ENCODE peak calls at places on chromosome 14, in five cellular contexts. Z, M, U, R and P are unnamed samples.

GRCh38 chr14:101358320-101358569 is 203.1 kb upstream of the DIO3 start:
- DNase-seq in Z (no peak), M (no peak), U (no peak), R (peak), P (no peak)

GRCh38 chr14:92900660-92901059 is 22.3 kb upstream of the CHGA start:
- DNase-seq in Z (no peak), M (no peak), U (no peak), R (no peak), P (no peak)

GRCh38 chr14:64118892-64119291 is 175.3 kb downstream of the ESR2 start:
- DNase-seq in Z (no peak), M (no peak), U (no peak), R (no peak), P (no peak)

GRCh38 chr14:28759056-28759657 is 7.4 kb upstream of the FOXG1 start:
- DNase-seq in Z (no peak), M (peak), U (no peak), R (no peak), P (no peak)

GRCh38 chr14:76958975-76959710 is 69.4 kb downstream of the IRF2BPL start:
- DNase-seq in Z (no peak), M (no peak), U (no peak), R (peak), P (no peak)

GRCh38 chr14:100648474-100649172 is 61.4 kb upstream of the BEGAIN start:
- DNase-seq in Z (no peak), M (no peak), U (peak), R (no peak), P (no peak)

GRCh38 chr14:90235179-90235976 is 21.0 kb upstream of the PSMC1 start:
- DNase-seq in Z (peak), M (peak), U (peak), R (no peak), P (peak)

GRCh38 chr14:35261774-35262173 is 30.4 kb upstream of the PSMA6 start:
- DNase-seq in Z (no peak), M (no peak), U (no peak), R (no peak), P (no peak)

GRCh38 chr14:87960013-87960787 is 32.8 kb downstream of the GALC start:
- DNase-seq in Z (no peak), M (no peak), U (no peak), R (no peak), P (no peak)

GRCh38 chr14:70888681-70889175 is 18.5 kb upstream of the PCNX1 start:
- DNase-seq in Z (no peak), M (no peak), U (no peak), R (no peak), P (no peak)

GRCh38 chr14:88502740-88503139 is 52.1 kb downstream of the PTPN21 start:
- DNase-seq in Z (no peak), M (no peak), U (no peak), R (no peak), P (no peak)

GRCh38 chr14:93716410-93717221 is 71.7 kb downstream of the PRIMA1 start:
- DNase-seq in Z (no peak), M (peak), U (no peak), R (no peak), P (peak)

GRCh38 chr14:20601522-20601921 is 10.3 kb upstream of the RNASE12 start:
- DNase-seq in Z (no peak), M (no peak), U (no peak), R (no peak), P (no peak)

GRCh38 chr14:54503476-54503875 is 6.2 kb upstream of the CGRRF1 start:
- DNase-seq in Z (no peak), M (no peak), U (no peak), R (no peak), P (no peak)

GRCh38 chr14:34649344-34649743 is 19.4 kb upstream of the SNX6 start:
- DNase-seq in Z (no peak), M (no peak), U (no peak), R (no peak), P (no peak)

GRCh38 chr14:24052656-24053547 is 1.1 kb downstream of the CARMIL3 start:
- DNase-seq in Z (no peak), M (no peak), U (no peak), R (no peak), P (no peak)

GRCh38 chr14:29310757-29311156 is 544.2 kb downstream of the FOXG1 start:
- DNase-seq in Z (no peak), M (no peak), U (no peak), R (no peak), P (no peak)

GRCh38 chr14:24958271-24958670 is 91.7 kb downstream of the STXBP6 start:
- DNase-seq in Z (no peak), M (no peak), U (no peak), R (no peak), P (no peak)

GRCh38 chr14:57871487-57872080 is 5.7 kb upstream of the SLC35F4 start:
- DNase-seq in Z (peak), M (no peak), U (no peak), R (no peak), P (no peak)
- TF ChIP-seq CTCF in Z (peak), M (peak), U (no peak), R (no peak), P (no peak)

GRCh38 chr14:68792022-68792829 is 641 bp downstream of the ZFP36L1 start:
- DNase-seq in Z (no peak), M (peak), U (peak), R (peak), P (peak)
- TF ChIP-seq POLR2A in Z (no peak), M (no peak), U (no peak), R (no peak), P (no peak)

DNA sequence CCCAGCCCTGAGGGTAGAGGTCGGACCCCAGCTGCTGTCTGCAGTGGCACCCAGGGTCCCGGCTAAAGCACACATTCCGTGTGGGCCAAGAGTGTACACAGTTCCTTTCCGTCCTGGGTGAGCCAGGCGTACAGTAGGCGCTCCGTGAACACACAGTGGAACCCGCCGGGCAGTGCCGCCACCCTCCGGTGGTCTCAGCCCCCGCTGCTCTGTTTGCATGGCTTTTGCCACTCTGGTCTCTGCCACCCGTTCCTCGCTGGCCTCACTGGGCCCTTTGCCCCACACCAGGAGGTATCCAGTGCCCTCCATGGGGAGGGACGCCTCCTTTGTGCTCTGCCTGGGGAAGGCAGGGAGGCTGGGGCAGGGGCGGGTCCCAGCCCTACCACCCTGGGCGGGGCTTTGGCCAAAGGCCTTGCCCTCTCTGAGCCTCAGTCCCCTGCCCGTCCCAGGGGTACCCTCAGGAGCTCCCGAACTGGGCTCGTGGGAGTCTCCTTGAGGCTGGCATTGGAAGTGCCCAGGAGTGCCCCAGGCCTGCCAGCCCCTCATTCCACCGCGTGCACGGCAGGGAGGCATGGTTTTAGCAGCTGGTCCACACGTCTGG is 13.0 kb downstream of the TRMT61A start:
- DNase-seq in Z (no peak), M (peak), U (no peak), R (no peak), P (no peak)
- H3K4me3 ChIP-seq in Z (no peak), M (no peak), U (no peak), R (no peak), P (no peak)

GRCh38 chr14:66610154-66610563 is 102.2 kb downstream of the GPHN start:
- DNase-seq in Z (no peak), M (no peak), U (no peak), R (no peak), P (no peak)
- TF ChIP-seq CTCF in Z (peak), M (no peak), U (no peak), R (no peak), P (no peak)

GRCh38 chr14:49861923-49862673 is 9.5 kb upstream of the NEMF start:
- DNase-seq in Z (peak), M (no peak), U (peak), R (peak), P (peak)
- TF ChIP-seq POLR2A in Z (no peak), M (peak), U (peak), R (no peak), P (no peak)

DNA sequence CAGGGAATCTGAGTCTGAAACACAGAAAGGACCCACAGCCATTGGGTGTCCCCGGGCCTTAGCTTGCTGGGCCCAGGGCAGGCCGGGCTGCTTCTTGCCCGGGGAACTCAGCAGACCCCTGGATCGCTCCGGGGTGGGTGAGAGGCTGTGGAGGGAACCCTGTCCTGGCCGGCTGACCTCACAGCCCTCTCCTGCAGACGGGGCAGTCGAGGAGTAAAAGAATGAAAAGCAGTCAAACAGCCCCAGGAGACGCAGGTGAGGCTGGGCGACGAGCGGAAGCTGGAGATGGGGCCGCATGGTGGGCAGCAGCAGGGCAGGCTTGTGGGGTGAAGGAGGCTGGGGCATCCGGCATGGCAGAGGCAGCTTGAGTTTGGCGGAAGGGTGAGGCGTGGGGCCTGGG is 57.0 kb downstream of the KIF26A start:
- DNase-seq in Z (no peak), M (peak), U (no peak), R (no peak), P (no peak)
- H3K4me3 ChIP-seq in Z (no peak), M (no peak), U (no peak), R (no peak), P (no peak)

DNA sequence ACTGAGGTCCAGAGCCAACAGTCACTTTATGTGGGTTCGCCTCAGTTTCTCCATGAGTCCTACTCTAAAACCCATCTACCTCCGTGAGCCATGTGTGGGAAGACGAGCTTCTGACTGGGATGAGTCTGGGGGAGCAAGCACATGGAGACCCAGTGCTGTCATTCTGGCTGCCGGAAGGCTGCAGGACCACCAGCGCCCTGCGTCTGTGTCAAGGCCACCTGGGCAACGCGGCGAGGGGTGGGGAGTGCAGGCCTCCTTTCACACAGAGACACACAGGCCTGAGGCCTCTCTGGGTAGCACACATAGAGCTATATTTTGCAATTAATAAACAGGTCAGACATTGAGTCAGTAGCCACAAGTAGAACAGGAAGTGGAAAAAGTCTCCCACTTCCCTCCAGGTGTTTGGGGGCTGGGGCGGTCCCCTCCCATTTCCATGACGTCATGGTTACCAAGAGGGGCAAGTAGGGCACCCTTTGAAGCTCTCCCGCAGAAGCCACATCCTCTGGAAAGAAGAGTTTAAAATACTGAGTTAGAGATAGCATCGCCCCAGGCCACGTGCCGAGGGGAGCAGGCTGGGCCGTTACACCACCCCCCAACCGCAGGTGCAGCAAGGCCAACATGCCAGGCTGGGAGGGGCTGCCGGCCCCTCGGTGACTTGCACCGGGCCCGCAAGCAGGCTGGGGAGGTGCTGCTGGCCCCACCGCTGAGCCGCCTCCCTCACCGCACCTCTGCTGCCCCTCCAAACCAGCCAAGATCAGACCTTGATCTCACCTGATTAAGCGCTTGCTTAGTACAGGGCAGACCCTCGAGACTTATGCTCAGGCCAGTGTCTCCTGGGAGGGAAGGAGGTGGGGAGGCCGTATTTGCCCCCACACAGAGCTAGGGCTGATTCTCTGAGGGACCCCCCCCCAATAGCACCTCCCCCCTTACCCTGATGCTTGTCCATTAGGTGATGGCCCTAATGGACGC is 32.7 kb downstream of the DAD1 start:
- DNase-seq in Z (no peak), M (peak), U (no peak), R (peak), P (peak)
- TF ChIP-seq CTCF in Z (no peak), M (no peak), U (no peak), R (no peak), P (no peak)